ENCODE peak calls at places on chromosomes 4 and X, in nine cellular contexts. F is right atrium auricular region, N is SK-N-SH, B is pancreas, R is A549, X is HCT116, L is heart left ventricle, Q is astrocyte, C is fibroblast of lung. A is an unnamed sample.
A peak's percentile ranks its signal among the peaks of the same experiment; 100 is the strongest.

GRCh38 chrX:37361596-37361995 is 12.4 kb downstream of the PRRG1 start:
- DNase-seq in F (no peak), N (no peak), B (no peak), R (no peak), X (no peak), L (no peak), Q (peak; percentile 23), C (peak; percentile 35), A (no peak)

GRCh38 chrX:107117993-107118321 is 665 bp downstream of the RBM41 start:
- DNase-seq in F (no peak), N (peak; percentile 39), B (no peak), R (no peak), X (no peak), L (no peak), Q (no peak), C (peak; percentile 8), A (peak; percentile 2)

GRCh38 chr4:7387925-7388324 is 46.8 kb downstream of the PSAPL1 start:
- DNase-seq in F (peak; percentile 5), N (no peak), B (no peak), R (no peak), X (no peak), L (no peak), Q (no peak), C (no peak), A (no peak)

GRCh38 chr4:166941629-166942028 is 292.7 kb downstream of the SPOCK3 start:
- DNase-seq in F (no peak), N (no peak), B (no peak), R (peak; percentile 18), X (peak; percentile 1), L (no peak), Q (peak; percentile 46), C (peak; percentile 62), A (no peak)

GRCh38 chr4:185296665-185297460 is 87.5 kb downstream of the SNX25 start:
- DNase-seq in F (no peak), N (no peak), B (no peak), R (no peak), X (no peak), L (no peak), Q (no peak), C (no peak), A (no peak)

GRCh38 chrX:134139090-134139489 is 97.9 kb upstream of the CCDC160 start:
- DNase-seq in F (no peak), N (no peak), B (no peak), R (no peak), X (no peak), L (no peak), Q (no peak), C (no peak), A (no peak)

GRCh38 chr4:138494931-138495330 is 252.8 kb upstream of the SLC7A11 start:
- DNase-seq in F (no peak), N (no peak), B (no peak), R (peak; percentile 57), X (peak; percentile 13), L (no peak), Q (no peak), C (peak; percentile 16), A (peak; percentile 50)

GRCh38 chr4:140296871-140297570 is 76.4 kb upstream of the SCOC start:
- DNase-seq in F (no peak), N (no peak), B (no peak), R (no peak), X (peak; percentile 29), L (no peak), Q (peak; percentile 39), C (peak; percentile 62), A (no peak)

GRCh38 chr4:101938836-101939235 is 148.3 kb downstream of the BANK1 start:
- DNase-seq in F (no peak), N (no peak), B (no peak), R (no peak), X (no peak), L (no peak), Q (peak; percentile 16), C (peak; percentile 26), A (no peak)

GRCh38 chr4:156948738-156949137 is 22.9 kb downstream of the PDGFC start:
- DNase-seq in F (no peak), N (no peak), B (no peak), R (no peak), X (no peak), L (no peak), Q (no peak), C (no peak), A (no peak)

GRCh38 chr4:173647902-173648301 is 117.9 kb upstream of the HAND2 start:
- DNase-seq in F (no peak), N (peak; percentile 71), B (no peak), R (no peak), X (no peak), L (no peak), Q (no peak), C (no peak), A (no peak)

GRCh38 chrX:48636286-48636685 is 39.0 kb downstream of the WDR13 start:
- DNase-seq in F (no peak), N (no peak), B (no peak), R (no peak), X (no peak), L (no peak), Q (no peak), C (no peak), A (no peak)

GRCh38 chr4:166252487-166253402 is 379.7 kb downstream of the TLL1 start:
- DNase-seq in F (no peak), N (peak; percentile 3), B (no peak), R (peak; percentile 28), X (peak; percentile 37), L (no peak), Q (no peak), C (peak; percentile 13), A (peak; percentile 38)

DNA sequence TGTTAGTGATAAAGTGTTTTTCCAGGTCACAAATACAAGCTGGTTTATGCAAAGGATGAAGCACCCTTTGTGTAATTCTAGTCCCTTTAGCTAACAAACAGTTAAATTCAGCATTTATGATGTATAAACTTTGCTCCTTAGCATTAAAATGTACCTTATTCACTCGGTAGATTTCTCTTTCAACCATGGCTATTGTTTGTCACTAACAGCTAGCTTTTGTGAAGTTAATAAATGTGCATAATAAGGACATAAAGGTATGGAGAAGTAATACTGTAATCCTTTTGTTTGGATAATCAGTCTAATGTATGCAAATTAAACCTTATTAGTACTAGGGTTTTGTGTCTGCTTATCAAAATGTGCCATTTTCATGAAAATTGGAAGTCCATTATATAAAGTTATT is 34.2 kb upstream of the ARX start:
- DNase-seq in F (no peak), N (no peak), B (no peak), R (no peak), X (no peak), L (no peak), Q (no peak), C (no peak), A (no peak)
- H3K4me3 ChIP-seq in F (no peak overlapping the region), N (no peak overlapping the region), B (no peak overlapping the region), R (no peak overlapping the region), X (no peak overlapping the region), L (no peak overlapping the region), Q (no peak overlapping the region), C (no peak overlapping the region), A (no peak overlapping the region)

DNA sequence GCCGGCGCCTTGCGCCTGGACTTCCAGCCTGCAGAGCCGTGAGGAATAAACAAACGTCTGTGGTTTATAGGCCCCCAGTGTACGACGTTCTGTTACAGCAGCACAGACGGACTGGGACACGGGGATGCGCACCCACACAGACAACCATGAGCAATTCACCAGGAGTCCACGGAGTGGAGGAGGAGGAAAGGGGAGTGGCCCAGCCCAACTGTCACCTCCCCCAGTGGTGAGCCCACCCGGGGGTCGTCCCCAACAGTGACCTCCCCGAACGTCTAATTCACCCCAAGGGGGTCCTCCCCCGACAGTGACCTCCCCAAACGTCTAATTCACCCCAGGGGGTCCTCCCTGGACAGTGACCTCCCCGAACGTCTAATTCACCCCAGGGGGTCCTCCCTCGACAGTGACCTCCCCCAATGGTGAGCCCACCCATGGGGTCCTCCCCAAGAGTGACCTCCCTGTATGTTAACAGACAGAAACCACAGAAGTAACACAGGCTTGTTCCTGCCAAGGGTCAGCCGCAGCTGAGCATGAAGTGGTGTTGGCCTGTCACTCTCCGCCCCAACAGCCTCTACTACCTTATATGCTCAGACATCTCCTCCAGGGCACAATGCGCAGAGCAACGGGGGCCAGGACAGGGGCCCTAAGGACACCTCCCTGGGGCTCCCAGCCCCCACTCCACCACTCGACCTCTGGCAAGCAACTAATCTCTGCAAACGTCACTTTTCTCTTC is 6.2 kb downstream of the GAK start:
- DNase-seq in F (no peak), N (peak; percentile 6), B (no peak), R (no peak), X (no peak), L (no peak), Q (no peak), C (no peak), A (no peak)
- H3K27ac ChIP-seq in F (no peak overlapping the region), N (no peak overlapping the region), B (no peak overlapping the region), R (no peak overlapping the region), X (no peak overlapping the region), L (no peak overlapping the region), Q (no peak overlapping the region), C (no peak overlapping the region), A (no peak overlapping the region)

GRCh38 chr4:13928214-13928613 is 300.7 kb upstream of the BOD1L1 start:
- DNase-seq in F (no peak), N (no peak), B (no peak), R (no peak), X (no peak), L (no peak), Q (no peak), C (no peak), A (no peak)

GRCh38 chr4:13938299-13938698 is 310.8 kb upstream of the BOD1L1 start:
- DNase-seq in F (no peak), N (no peak), B (no peak), R (no peak), X (no peak), L (no peak), Q (no peak), C (no peak), A (no peak)

GRCh38 chr4:13930155-13930554 is 302.6 kb upstream of the BOD1L1 start:
- DNase-seq in F (no peak), N (no peak), B (no peak), R (no peak), X (no peak), L (no peak), Q (no peak), C (no peak), A (no peak)

DNA sequence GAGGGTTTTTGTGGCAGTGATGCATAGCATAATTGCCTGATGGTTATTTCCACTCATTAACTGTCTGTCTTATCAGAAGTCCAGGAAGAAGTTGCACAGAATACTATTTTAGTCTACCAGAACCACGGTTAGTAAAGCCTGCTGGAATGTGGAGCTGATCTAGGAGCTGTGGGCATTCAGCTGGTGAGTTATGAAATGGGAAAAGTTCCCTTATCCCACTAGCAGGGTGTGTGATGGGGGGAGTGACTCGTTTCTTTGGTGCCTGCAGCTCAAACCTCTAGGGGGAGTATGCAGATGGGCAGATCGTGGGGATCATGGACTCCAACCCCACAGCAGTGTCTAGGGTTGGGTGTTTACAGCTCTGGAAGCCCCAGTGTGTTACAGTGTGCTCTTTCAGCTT is 305.6 kb upstream of the BOD1L1 start:
- DNase-seq in F (no peak), N (no peak), B (no peak), R (no peak), X (no peak), L (no peak), Q (peak; percentile 53), C (peak; percentile 64), A (peak; percentile 66)
- TF ChIP-seq CTCF in F (no peak), N (no peak), B (no peak), R (no peak), X (no peak), L (no peak), Q (no peak), C (peak; percentile 16), A (peak; percentile 36)

GRCh38 chr4:115171220-115171619 is 57.8 kb upstream of the NDST4 start:
- DNase-seq in F (no peak), N (no peak), B (no peak), R (no peak), X (no peak), L (no peak), Q (no peak), C (no peak), A (no peak)

GRCh38 chr4:115165503-115165902 is 52.1 kb upstream of the NDST4 start:
- DNase-seq in F (no peak), N (no peak), B (no peak), R (no peak), X (no peak), L (no peak), Q (peak; percentile 24), C (peak; percentile 30), A (no peak)
- H3K4me3 ChIP-seq in F (no peak overlapping the region), N (no peak overlapping the region), B (no peak overlapping the region), R (no peak overlapping the region), X (no peak overlapping the region), L (no peak overlapping the region), Q (no peak overlapping the region), C (no peak overlapping the region), A (no peak overlapping the region)